ENCODE peak calls at places on chromosomes 7 and 10, in six cellular contexts. V is T-helper 9 cell, U is astrocyte of the spinal cord, L is hepatocyte, H is cardiac fibroblast, C is tibial nerve. X is an unnamed sample.

GRCh38 chr7:105926131-105926530 is 36.9 kb upstream of the CDHR3 start:
- DNase-seq in V (no peak), U (no peak), L (no peak), H (no peak), C (no peak), X (no peak)

GRCh38 chr7:44629825-44630580 is 23.6 kb downstream of the OGDH start:
- DNase-seq in V (no peak), U (no peak), L (no peak), H (no peak), C (no peak), X (no peak)

GRCh38 chr7:108007280-108007679 is 4.3 kb upstream of the LAMB1 start:
- DNase-seq in V (no peak), U (no peak), L (no peak), H (no peak), C (no peak), X (no peak)

GRCh38 chr7:55527314-55527713 is 45.0 kb downstream of the VOPP1 start:
- DNase-seq in V (no peak), U (no peak), L (no peak), H (no peak), C (no peak), X (no peak)

GRCh38 chr7:135672560-135673359 is 10.4 kb downstream of the STMP1 start:
- DNase-seq in V (no peak), U (peak; percentile 84), L (peak; percentile 67), H (peak; percentile 90), C (peak; percentile 41), X (peak; percentile 91)

GRCh38 chr7:1086588-1087461 is 1.1 kb upstream of the GPER1 start:
- DNase-seq in V (peak; percentile 72), U (peak; percentile 52), L (peak; percentile 83), H (peak; percentile 72), C (peak; percentile 77), X (peak; percentile 82)

GRCh38 chr10:29634764-29635625 is at the start of gene SVIL:
- DNase-seq in V (no peak), U (peak; percentile 78), L (peak; percentile 74), H (peak; percentile 90), C (peak; percentile 70), X (peak; percentile 64)

GRCh38 chr7:29243777-29244655 is 49.4 kb downstream of the CHN2 start:
- DNase-seq in V (no peak), U (no peak), L (no peak), H (no peak), C (no peak), X (no peak)

GRCh38 chr10:130138479-130138866 is 2.3 kb downstream of the GLRX3 start:
- DNase-seq in V (no peak), U (peak; percentile 38), L (peak; percentile 85), H (peak; percentile 74), C (no peak), X (peak; percentile 80)

GRCh38 chr10:45379303-45379726 is 5.3 kb downstream of the ALOX5 start:
- DNase-seq in V (no peak), U (no peak), L (no peak), H (no peak), C (no peak), X (no peak)

GRCh38 chr7:142323706-142324105 is 65.8 kb upstream of the PRSS58 start:
- DNase-seq in V (peak; percentile 31), U (no peak), L (peak; percentile 44), H (no peak), C (peak; percentile 18), X (peak; percentile 49)

GRCh38 chr7:101868191-101868950 is 50.9 kb downstream of the CUX1 start:
- DNase-seq in V (no peak), U (no peak), L (no peak), H (no peak), C (no peak), X (no peak)

GRCh38 chr10:92268763-92269162 is 22.1 kb downstream of the CPEB3 start:
- DNase-seq in V (no peak), U (no peak), L (no peak), H (no peak), C (no peak), X (no peak)

GRCh38 chr7:97009753-97010732 is 4.7 kb downstream of the DLX6 start:
- DNase-seq in V (no peak), U (no peak), L (no peak), H (no peak), C (no peak), X (no peak)

GRCh38 chr10:32038777-32039176 is 17.4 kb downstream of the KIF5B start:
- DNase-seq in V (no peak), U (no peak), L (no peak), H (no peak), C (no peak), X (no peak)

GRCh38 chr7:542935-543789 is 23.5 kb upstream of the PDGFA start:
- DNase-seq in V (no peak), U (peak; percentile 89), L (peak; percentile 61), H (peak; percentile 97), C (no peak), X (peak; percentile 83)

GRCh38 chr7:141014091-141014490 is 661 bp downstream of the MRPS33 start:
- DNase-seq in V (no peak), U (no peak), L (no peak), H (no peak), C (no peak), X (peak; percentile 51)

GRCh38 chr7:85185355-85186082 is 1.3 kb downstream of the SEMA3D start:
- DNase-seq in V (no peak), U (peak; percentile 71), L (peak; percentile 78), H (peak; percentile 60), C (peak; percentile 49), X (peak; percentile 55)

GRCh38 chr10:29838529-29838928 is 203.8 kb upstream of the SVIL start:
- DNase-seq in V (no peak), U (no peak), L (no peak), H (no peak), C (no peak), X (no peak)

GRCh38 chr7:101666751-101667150 is 37.7 kb upstream of the MYL10 start:
- DNase-seq in V (no peak), U (no peak), L (no peak), H (no peak), C (no peak), X (no peak)

GRCh38 chr10:1377756-1378397 is 321.7 kb downstream of the WDR37 start:
- DNase-seq in V (no peak), U (no peak), L (no peak), H (no peak), C (no peak), X (no peak)

GRCh38 chr10:120285408-120285807 is 171.6 kb upstream of the PLPP4 start:
- DNase-seq in V (no peak), U (no peak), L (no peak), H (no peak), C (no peak), X (no peak)

GRCh38 chr10:119871881-119872609 is 598 bp downstream of the MCMBP start:
- DNase-seq in V (peak; percentile 49), U (no peak), L (peak; percentile 75), H (peak; percentile 49), C (peak; percentile 25), X (peak; percentile 51)

GRCh38 chr10:86795353-86795752 is 38.9 kb downstream of the BMPR1A start:
- DNase-seq in V (no peak), U (peak; percentile 85), L (peak; percentile 41), H (peak; percentile 73), C (no peak), X (no peak)

GRCh38 chr10:59575269-59575668 is 134.4 kb downstream of the SLC16A9 start:
- DNase-seq in V (no peak), U (no peak), L (no peak), H (no peak), C (no peak), X (no peak)

X was measured in dermis blood vessel endothelial cell.